ENCODE peak calls at places on chromosomes 5 and 9, in ten cellular contexts. B is mammary epithelial cell, H is fibroblast of lung, I is upper lobe of left lung, D is spleen, C is HepG2, J is sigmoid colon, X is PC-3, R is A549, K is AG10803. S is an unnamed sample.
A peak's percentile ranks its signal among the peaks of the same experiment; 100 is the strongest.

GRCh38 chr5:158123595-158123994 is 264.6 kb upstream of the CLINT1 start:
- DNase-seq in B (no peak), H (no peak), I (no peak), D (no peak), C (no peak), J (no peak), X (no peak), R (no peak), K (no peak), S (no peak)

GRCh38 chr9:100466171-100466827 is 6.7 kb upstream of the TMEFF1 start:
- DNase-seq in B (no peak), H (peak; percentile 19), I (no peak), D (no peak), C (peak; percentile 21), J (no peak), X (no peak), R (no peak), K (no peak), S (no peak)

GRCh38 chr5:155728146-155728856 is 598.7 kb upstream of the SGCD start:
- DNase-seq in B (peak; percentile 34), H (peak; percentile 15), I (peak; percentile 31), D (peak; percentile 72), C (no peak), J (peak; percentile 70), X (no peak), R (peak; percentile 71), K (peak; percentile 76), S (no peak)

GRCh38 chr5:41638685-41639084 is 128.3 kb upstream of the PLCXD3 start:
- DNase-seq in B (no peak), H (no peak), I (no peak), D (no peak), C (peak; percentile 96), J (no peak), X (peak; percentile 46), R (no peak), K (no peak), S (no peak)

GRCh38 chr5:54944364-54944763 is 41.0 kb downstream of the ESM1 start:
- DNase-seq in B (peak; percentile 17), H (peak; percentile 68), I (no peak), D (no peak), C (no peak), J (no peak), X (peak; percentile 40), R (peak; percentile 22), K (peak; percentile 51), S (peak; percentile 29)

GRCh38 chr9:134670042-134670525 is 28.5 kb downstream of the COL5A1 start:
- DNase-seq in B (peak; percentile 42), H (peak; percentile 82), I (no peak), D (no peak), C (no peak), J (peak; percentile 45), X (peak; percentile 81), R (peak; percentile 63), K (peak; percentile 91), S (no peak)

GRCh38 chr5:53482717-53483638 is 2.5 kb downstream of the FST start:
- DNase-seq in B (peak; percentile 59), H (peak; percentile 49), I (peak; percentile 29), D (peak; percentile 79), C (peak; percentile 89), J (peak; percentile 75), X (no peak), R (no peak), K (peak; percentile 40), S (peak; percentile 29)

GRCh38 chr5:109654455-109654854 is 35.3 kb upstream of the MAN2A1 start:
- DNase-seq in B (peak; percentile 65), H (no peak), I (peak; percentile 28), D (no peak), C (no peak), J (no peak), X (peak; percentile 70), R (no peak), K (peak; percentile 12), S (no peak)

GRCh38 chr9:6999788-7000187 is 242.0 kb downstream of the KDM4C start:
- DNase-seq in B (no peak), H (no peak), I (no peak), D (no peak), C (no peak), J (no peak), X (no peak), R (no peak), K (no peak), S (no peak)

GRCh38 chr5:111953351-111954127 is 196.5 kb upstream of the NREP start:
- DNase-seq in B (no peak), H (peak; percentile 64), I (no peak), D (no peak), C (no peak), J (no peak), X (no peak), R (no peak), K (peak; percentile 84), S (no peak)

GRCh38 chr5:74562116-74562515 is 78.4 kb downstream of the ENC1 start:
- DNase-seq in B (no peak), H (no peak), I (no peak), D (no peak), C (no peak), J (no peak), X (peak; percentile 6), R (no peak), K (peak; percentile 39), S (no peak)

DNA sequence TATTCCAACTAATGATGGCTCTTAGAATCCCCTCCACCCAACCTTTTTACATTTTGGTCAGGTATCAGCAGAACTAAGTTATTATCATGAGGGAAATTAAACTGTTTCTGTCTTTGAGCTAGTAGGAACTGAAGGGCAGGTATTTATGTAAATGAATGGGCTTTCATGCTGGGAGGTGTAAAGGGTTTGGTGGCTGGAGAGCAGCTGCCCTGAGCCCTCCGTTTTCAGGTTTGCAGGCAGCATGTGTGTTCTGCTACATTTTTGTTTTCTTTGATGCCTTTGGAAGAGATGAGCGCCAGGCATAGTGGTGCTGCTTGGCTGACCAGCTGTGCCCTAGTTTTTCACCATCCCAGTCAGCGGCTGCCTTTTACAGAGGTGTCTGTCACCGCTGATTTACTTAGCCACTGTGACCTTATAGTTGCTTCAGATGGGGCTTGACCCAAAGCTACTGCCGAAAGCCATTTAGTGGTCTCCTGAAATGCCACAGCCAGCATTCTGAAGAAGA is 231.9 kb downstream of the MAST4 start:
- DNase-seq in B (no peak), H (no peak), I (no peak), D (no peak), C (no peak), J (no peak), X (no peak), R (no peak), K (no peak), S (no peak)
- H3K4me3 ChIP-seq in B (peak overlapping the region; percentile 55), H (peak overlapping the region; percentile 59), I (peak overlapping the region; percentile 40), D (peak overlapping the region; percentile 21), C (no peak overlapping the region), J (peak overlapping the region; percentile 51), X (peak overlapping the region; percentile 65), R (no peak overlapping the region), K (peak overlapping the region; percentile 62), S (no peak overlapping the region)

GRCh38 chr9:88535932-88536324 is 950 bp downstream of the NXNL2 start:
- DNase-seq in B (no peak), H (no peak), I (no peak), D (peak; percentile 72), C (no peak), J (peak; percentile 76), X (no peak), R (no peak), K (peak; percentile 50), S (no peak)

GRCh38 chr9:88536951-88537742 is 2.2 kb downstream of the NXNL2 start:
- DNase-seq in B (no peak), H (peak; percentile 21), I (no peak), D (peak; percentile 33), C (no peak), J (no peak), X (no peak), R (no peak), K (no peak), S (no peak)

GRCh38 chr9:88533951-88534455 is 975 bp upstream of the NXNL2 start:
- DNase-seq in B (no peak), H (peak; percentile 32), I (peak; percentile 33), D (peak; percentile 80), C (no peak), J (peak; percentile 72), X (peak; percentile 57), R (peak; percentile 78), K (peak; percentile 74), S (no peak)

GRCh38 chr9:88534456-88535225 is at the start of gene NXNL2:
- DNase-seq in B (peak; percentile 56), H (peak; percentile 78), I (peak; percentile 77), D (peak; percentile 79), C (no peak), J (peak; percentile 91), X (peak; percentile 76), R (peak; percentile 74), K (peak; percentile 91), S (no peak)

GRCh38 chr9:88535226-88535931 is 401 bp downstream of the NXNL2 start:
- DNase-seq in B (no peak), H (no peak), I (peak; percentile 25), D (peak; percentile 86), C (no peak), J (no peak), X (no peak), R (no peak), K (no peak), S (no peak)
- TF ChIP-seq CTCF in B (no peak), H (no peak), I (no peak), D (no peak), C (no peak), J (no peak), X (no peak), R (no peak), K (no peak), S (no peak)

GRCh38 chr9:34457266-34458012 is 931 bp downstream of the FAM219A start:
- DNase-seq in B (peak; percentile 66), H (peak; percentile 63), I (peak; percentile 66), D (peak; percentile 88), C (no peak), J (peak; percentile 90), X (peak; percentile 62), R (peak; percentile 69), K (peak; percentile 72), S (no peak)
- H3K4me3 ChIP-seq in B (peak overlapping the region; percentile 86), H (peak overlapping the region; percentile 76), I (peak overlapping the region; percentile 94), D (peak overlapping the region; percentile 88), C (peak overlapping the region; percentile 80), J (peak overlapping the region; percentile 96), X (peak overlapping the region; percentile 97), R (peak overlapping the region; percentile 87), K (peak overlapping the region; percentile 90), S (peak overlapping the region; percentile 62)

GRCh38 chr5:14078716-14079115 is 64.4 kb upstream of the TRIO start:
- DNase-seq in B (no peak), H (no peak), I (no peak), D (no peak), C (no peak), J (no peak), X (no peak), R (no peak), K (no peak), S (no peak)

GRCh38 chr5:14071433-14071832 is 71.7 kb upstream of the TRIO start:
- DNase-seq in B (peak; percentile 62), H (no peak), I (no peak), D (no peak), C (no peak), J (no peak), X (peak; percentile 45), R (no peak), K (no peak), S (no peak)

GRCh38 chr5:14077501-14077900 is 65.6 kb upstream of the TRIO start:
- DNase-seq in B (no peak), H (no peak), I (no peak), D (no peak), C (no peak), J (no peak), X (no peak), R (no peak), K (no peak), S (no peak)

GRCh38 chr5:14075937-14076336 is 67.2 kb upstream of the TRIO start:
- DNase-seq in B (no peak), H (no peak), I (no peak), D (no peak), C (no peak), J (no peak), X (no peak), R (no peak), K (no peak), S (no peak)

GRCh38 chr5:14076566-14076965 is 66.6 kb upstream of the TRIO start:
- DNase-seq in B (no peak), H (no peak), I (no peak), D (no peak), C (no peak), J (no peak), X (no peak), R (no peak), K (no peak), S (no peak)
- TF ChIP-seq CTCF in B (no peak), H (no peak), I (no peak), D (no peak), C (no peak), J (no peak), X (no peak), R (no peak), K (no peak), S (no peak)

S was measured in GM12865.